ENCODE peak calls at places on chromosomes 2 and 18, in five cellular contexts. P is neural crest cell, F is M059J, T is NCI-H524, O is NT2/D1. B is an unnamed sample.

GRCh38 chr2:192424243-192424642 is 229.5 kb upstream of the TMEFF2 start:
- DNase-seq in P (no peak), F (no peak), T (no peak), O (no peak), B (no peak)

GRCh38 chr2:237962432-237963084 is 4.3 kb upstream of the UBE2F start:
- DNase-seq in P (no peak), F (no peak), T (no peak), O (no peak), B (no peak)

GRCh38 chr2:124091721-124092120 is 66.6 kb downstream of the CNTNAP5 start:
- DNase-seq in P (no peak), F (no peak), T (no peak), O (no peak), B (no peak)

GRCh38 chr18:56096861-56097260 is 508.9 kb upstream of the TCF4 start:
- DNase-seq in P (no peak), F (no peak), T (no peak), O (no peak), B (no peak)

GRCh38 chr2:7180641-7181370 is 263.6 kb downstream of the RNF144A start:
- DNase-seq in P (no peak), F (peak; percentile 64), T (no peak), O (no peak), B (no peak)

GRCh38 chr2:238263204-238264071 is 23.6 kb upstream of the HES6 start:
- DNase-seq in P (peak; percentile 84), F (peak; percentile 82), T (peak; percentile 12), O (peak; percentile 79), B (peak; percentile 78)

GRCh38 chr2:101679037-101679726 is 18.3 kb upstream of the MAP4K4 start:
- DNase-seq in P (no peak), F (peak; percentile 88), T (no peak), O (no peak), B (no peak)

GRCh38 chr2:148586528-148587128 is 57.9 kb upstream of the EPC2 start:
- DNase-seq in P (no peak), F (no peak), T (no peak), O (peak; percentile 51), B (no peak)

GRCh38 chr2:218883491-218884490 is 3.1 kb downstream of the WNT10A start:
- DNase-seq in P (no peak), F (no peak), T (no peak), O (no peak), B (no peak)

GRCh38 chr2:232028071-232028470 is 66.6 kb downstream of the DIS3L2 start:
- DNase-seq in P (no peak), F (no peak), T (no peak), O (no peak), B (no peak)

GRCh38 chr18:28366667-28367066 is 189.7 kb upstream of the CDH2 start:
- DNase-seq in P (no peak), F (no peak), T (no peak), O (no peak), B (no peak)

GRCh38 chr2:119197125-119197403 is 26.6 kb upstream of the STEAP3 start:
- DNase-seq in P (no peak), F (no peak), T (no peak), O (peak; percentile 15), B (no peak)

GRCh38 chr2:219684721-219685689 is 57.6 kb downstream of the SLC4A3 start:
- DNase-seq in P (no peak), F (peak; percentile 79), T (no peak), O (no peak), B (peak; percentile 57)

GRCh38 chr2:206231669-206232286 is 42.7 kb upstream of the ZDBF2 start:
- DNase-seq in P (no peak), F (no peak), T (no peak), O (no peak), B (no peak)

GRCh38 chr2:48120759-48121242 is 214.5 kb upstream of the FBXO11 start:
- DNase-seq in P (no peak), F (peak; percentile 50), T (no peak), O (no peak), B (no peak)

GRCh38 chr2:43518182-43518581 is 77.7 kb downstream of the THADA start:
- DNase-seq in P (no peak), F (no peak), T (no peak), O (no peak), B (no peak)

GRCh38 chr2:222108957-222109595 is 189.7 kb downstream of the PAX3 start:
- DNase-seq in P (no peak), F (no peak), T (no peak), O (no peak), B (no peak)

GRCh38 chr2:218370410-218371063 is 11.5 kb upstream of the SLC11A1 start:
- DNase-seq in P (no peak), F (no peak), T (no peak), O (no peak), B (no peak)

GRCh38 chr2:58055027-58055786 is 8.6 kb downstream of the VRK2 start:
- DNase-seq in P (no peak), F (no peak), T (no peak), O (no peak), B (no peak)

GRCh38 chr2:4973973-4974372 is 718.2 kb upstream of the SOX11 start:
- DNase-seq in P (no peak), F (no peak), T (no peak), O (no peak), B (no peak)

GRCh38 chr2:217168396-217168795 is 308.5 kb upstream of the TNP1 start:
- DNase-seq in P (no peak), F (no peak), T (no peak), O (no peak), B (no peak)

GRCh38 chr2:215879977-215880940 is 133.1 kb downstream of the MREG start:
- DNase-seq in P (no peak), F (peak; percentile 34), T (peak; percentile 14), O (no peak), B (no peak)

GRCh38 chr2:94602466-94602865 is 268.8 kb upstream of the TEKT4 start:
- DNase-seq in P (no peak), F (no peak), T (no peak), O (no peak), B (no peak)

GRCh38 chr2:69026638-69027037 is 13.7 kb downstream of the ANTXR1 start:
- DNase-seq in P (no peak), F (no peak), T (no peak), O (no peak), B (no peak)

GRCh38 chr2:237616373-237617304 is 10.7 kb upstream of the LRRFIP1 start:
- DNase-seq in P (no peak), F (peak; percentile 80), T (no peak), O (no peak), B (no peak)

GRCh38 chr18:12036201-12036751 is 55.0 kb downstream of the IMPA2 start:
- DNase-seq in P (no peak), F (no peak), T (no peak), O (no peak), B (no peak)

GRCh38 chr2:26243643-26244478 is 571 bp downstream of the HADHA start:
- DNase-seq in P (peak; percentile 28), F (peak; percentile 40), T (no peak), O (no peak), B (no peak)

GRCh38 chr2:141508806-141509595 is 621.8 kb downstream of the LRP1B start:
- DNase-seq in P (no peak), F (no peak), T (no peak), O (no peak), B (no peak)

GRCh38 chr2:189574793-189575475 is 5.7 kb downstream of the SLC40A1 start:
- DNase-seq in P (no peak), F (no peak), T (no peak), O (no peak), B (no peak)

GRCh38 chr2:241763551-241764271 is 12.9 kb upstream of the GAL3ST2 start:
- DNase-seq in P (no peak), F (no peak), T (no peak), O (no peak), B (peak; percentile 17)

GRCh38 chr2:61887684-61888303 is 662 bp downstream of the CCT4 start:
- DNase-seq in P (no peak), F (peak; percentile 52), T (no peak), O (no peak), B (no peak)

B was measured in 8988T.